ENCODE peak calls at places on chromosomes 5 and 9, in five cellular contexts. W, I, H, O and V are unnamed samples.

GRCh38 chr5:173010021-173010420 is 26.4 kb downstream of the ATP6V0E1 start:
- DNase-seq in W (no peak), I (no peak), H (no peak), O (no peak), V (no peak)

GRCh38 chr9:92504881-92505280 is 22.6 kb upstream of the ASPN start:
- DNase-seq in W (no peak), I (no peak), H (no peak), O (no peak), V (no peak)

GRCh38 chr9:91275641-91276040 is 86.1 kb downstream of the AUH start:
- DNase-seq in W (no peak), I (no peak), H (no peak), O (no peak), V (no peak)

GRCh38 chr5:148457183-148457620 is 73.4 kb downstream of the FBXO38 start:
- DNase-seq in W (no peak), I (no peak), H (no peak), O (no peak), V (no peak)

GRCh38 chr5:68011801-68012200 is 203.8 kb upstream of the PIK3R1 start:
- DNase-seq in W (no peak), I (no peak), H (no peak), O (no peak), V (no peak)

GRCh38 chr5:173829826-173830225 is 58.3 kb upstream of the CPEB4 start:
- DNase-seq in W (no peak), I (no peak), H (no peak), O (no peak), V (peak)

GRCh38 chr5:10306806-10307205 is 896 bp downstream of the CMBL start:
- DNase-seq in W (no peak), I (no peak), H (no peak), O (no peak), V (no peak)

GRCh38 chr5:95620030-95620869 is at the start of gene GPR150:
- DNase-seq in W (peak), I (no peak), H (no peak), O (peak), V (peak)

GRCh38 chr9:99373912-99374311 is 151.8 kb downstream of the SEC61B start:
- DNase-seq in W (no peak), I (no peak), H (peak), O (no peak), V (no peak)

GRCh38 chr5:176427971-176428370 is 11.6 kb upstream of the CLTB start:
- DNase-seq in W (no peak), I (no peak), H (no peak), O (no peak), V (no peak)

GRCh38 chr5:140295414-140295813 is 7.5 kb downstream of the PFDN1 start:
- DNase-seq in W (no peak), I (peak), H (no peak), O (peak), V (no peak)

GRCh38 chr5:160649304-160649703 is 202.7 kb downstream of the ATP10B start:
- DNase-seq in W (no peak), I (no peak), H (no peak), O (no peak), V (no peak)

GRCh38 chr5:143592648-143593047 is 189.2 kb upstream of the NR3C1 start:
- DNase-seq in W (no peak), I (no peak), H (no peak), O (no peak), V (no peak)

GRCh38 chr9:127444921-127445850 is 6.0 kb downstream of the RPL12 start:
- DNase-seq in W (no peak), I (no peak), H (no peak), O (no peak), V (no peak)

GRCh38 chr5:71986101-71986500 is 121.2 kb upstream of the MAP1B start:
- DNase-seq in W (no peak), I (no peak), H (no peak), O (no peak), V (no peak)

GRCh38 chr5:66933066-66933465 is 263.5 kb downstream of the CD180 start:
- DNase-seq in W (no peak), I (no peak), H (no peak), O (no peak), V (no peak)

GRCh38 chr5:139967353-139967752 is 75.7 kb downstream of the NRG2 start:
- DNase-seq in W (no peak), I (no peak), H (no peak), O (no peak), V (no peak)

GRCh38 chr9:22986556-22986955 is 539.9 kb downstream of the DMRTA1 start:
- DNase-seq in W (no peak), I (no peak), H (no peak), O (no peak), V (no peak)

GRCh38 chr5:24222866-24223265 is 421.9 kb downstream of the CDH10 start:
- DNase-seq in W (no peak), I (no peak), H (no peak), O (no peak), V (no peak)

GRCh38 chr9:134570151-134570621 is 71.4 kb upstream of the COL5A1 start:
- DNase-seq in W (no peak), I (peak), H (no peak), O (no peak), V (peak)

GRCh38 chr5:115770466-115770865 is 46.0 kb downstream of the CDO1 start:
- DNase-seq in W (no peak), I (no peak), H (no peak), O (peak), V (peak)

GRCh38 chr5:131394128-131394527 is 130.3 kb downstream of the CDC42SE2 start:
- DNase-seq in W (no peak), I (no peak), H (no peak), O (peak), V (no peak)

GRCh38 chr5:151315998-151316597 is 12.5 kb upstream of the SLC36A3 start:
- DNase-seq in W (peak), I (peak), H (no peak), O (peak), V (peak)

GRCh38 chr9:97773091-97773490 is 76.0 kb upstream of the XPA start:
- DNase-seq in W (no peak), I (no peak), H (no peak), O (no peak), V (no peak)

GRCh38 chr9:34555002-34555348 is 32.2 kb upstream of the ENHO start:
- DNase-seq in W (no peak), I (no peak), H (no peak), O (no peak), V (no peak)

GRCh38 chr9:133488686-133489252 is 9.9 kb upstream of the SLC2A6 start:
- DNase-seq in W (no peak), I (no peak), H (no peak), O (no peak), V (no peak)

GRCh38 chr9:129139233-129139992 is 28.2 kb downstream of the PTPA start:
- DNase-seq in W (no peak), I (peak), H (peak), O (peak), V (peak)

GRCh38 chr9:98686961-98687855 is 21.5 kb downstream of the GABBR2 start:
- DNase-seq in W (no peak), I (no peak), H (no peak), O (no peak), V (peak)

GRCh38 chr5:35001842-35002241 is 45.9 kb downstream of the AGXT2 start:
- DNase-seq in W (no peak), I (no peak), H (no peak), O (no peak), V (no peak)

GRCh38 chr5:93236807-93237421 is 344.1 kb downstream of the NR2F1-AS1 start:
- DNase-seq in W (no peak), I (no peak), H (no peak), O (no peak), V (no peak)

GRCh38 chr9:110958846-110959245 is 79.4 kb downstream of the LPAR1 start:
- DNase-seq in W (no peak), I (no peak), H (no peak), O (no peak), V (no peak)

GRCh38 chr9:34176089-34176488 is 2.8 kb upstream of the UBAP1 start:
- DNase-seq in W (no peak), I (no peak), H (no peak), O (no peak), V (no peak)

GRCh38 chr5:108264533-108264932 is 117.4 kb downstream of the FBXL17 start:
- DNase-seq in W (no peak), I (no peak), H (no peak), O (no peak), V (no peak)

GRCh38 chr5:32123889-32124676 is 50.0 kb downstream of the GOLPH3 start:
- DNase-seq in W (no peak), I (no peak), H (no peak), O (no peak), V (no peak)

GRCh38 chr5:6633469-6634326 is 458 bp downstream of the SRD5A1 start:
- DNase-seq in W (peak), I (peak), H (peak), O (no peak), V (peak)

GRCh38 chr9:92610470-92611420 is 59.2 kb downstream of the IPPK start:
- DNase-seq in W (no peak), I (no peak), H (no peak), O (no peak), V (no peak)

GRCh38 chr5:172533399-172534228 is 79.3 kb upstream of the SH3PXD2B start:
- DNase-seq in W (no peak), I (peak), H (no peak), O (no peak), V (no peak)

GRCh38 chr9:13427587-13427986 is 148.1 kb upstream of the MPDZ start:
- DNase-seq in W (no peak), I (no peak), H (peak), O (no peak), V (no peak)

GRCh38 chr5:11588803-11589202 is 315.4 kb downstream of the CTNND2 start:
- DNase-seq in W (no peak), I (no peak), H (peak), O (no peak), V (no peak)